ENCODE peak calls at places on chromosomes 1 and 21, in six cellular contexts. One of them, this sample, is unnamed.

GRCh38 chr1:66931548-66932124 is 6.8 kb downstream of the MIER1 start:
- DNase-seq in heart right ventricle: no peak
- DNase-seq in colonic mucosa: no peak
- DNase-seq in kidney: no peak
- DNase-seq in A549: no peak
- DNase-seq in ovary: no peak
- DNase-seq in this sample: no peak

GRCh38 chr1:1943834-1944570 is 24.9 kb upstream of the TMEM52 start:
- DNase-seq in colonic mucosa: peak
- DNase-seq in heart right ventricle: peak
- DNase-seq in A549: peak
- DNase-seq in ovary: peak
- DNase-seq in kidney: peak
- DNase-seq in this sample: peak

GRCh38 chr1:54919367-54920359 is 32.7 kb upstream of the DHCR24 start:
- DNase-seq in kidney: no peak
- DNase-seq in A549: no peak
- DNase-seq in heart right ventricle: peak
- DNase-seq in ovary: no peak
- DNase-seq in colonic mucosa: peak
- DNase-seq in this sample: no peak

GRCh38 chr1:200588698-200589097 is 31.9 kb downstream of the KIF14 start:
- DNase-seq in colonic mucosa: no peak
- DNase-seq in heart right ventricle: no peak
- DNase-seq in ovary: no peak
- DNase-seq in kidney: no peak
- DNase-seq in A549: no peak
- DNase-seq in this sample: no peak

GRCh38 chr1:234474375-234474774 is 4.6 kb downstream of the TARBP1 start:
- DNase-seq in ovary: no peak
- DNase-seq in A549: no peak
- DNase-seq in heart right ventricle: no peak
- DNase-seq in colonic mucosa: no peak
- DNase-seq in kidney: no peak
- DNase-seq in this sample: no peak

GRCh38 chr1:2130871-2131289 is 63.7 kb downstream of the FAAP20 start:
- DNase-seq in kidney: peak
- DNase-seq in heart right ventricle: no peak
- DNase-seq in ovary: no peak
- DNase-seq in A549: no peak
- DNase-seq in colonic mucosa: no peak
- DNase-seq in this sample: peak

GRCh38 chr1:202127061-202127460 is 4.3 kb downstream of the GPR37L1 start:
- DNase-seq in ovary: no peak
- DNase-seq in A549: no peak
- DNase-seq in kidney: no peak
- DNase-seq in heart right ventricle: no peak
- DNase-seq in colonic mucosa: no peak
- DNase-seq in this sample: no peak

GRCh38 chr1:197444754-197445153 is 176.7 kb downstream of the CRB1 start:
- DNase-seq in ovary: no peak
- DNase-seq in A549: no peak
- DNase-seq in kidney: no peak
- DNase-seq in heart right ventricle: no peak
- DNase-seq in colonic mucosa: no peak
- DNase-seq in this sample: no peak

GRCh38 chr1:42680921-42681683 is 1.1 kb upstream of the YBX1 start:
- DNase-seq in A549: no peak
- DNase-seq in heart right ventricle: no peak
- DNase-seq in kidney: no peak
- DNase-seq in colonic mucosa: peak
- DNase-seq in ovary: no peak
- DNase-seq in this sample: no peak

GRCh38 chr1:78880223-78880622 is 126.3 kb downstream of the ADGRL4 start:
- DNase-seq in kidney: no peak
- DNase-seq in heart right ventricle: no peak
- DNase-seq in A549: no peak
- DNase-seq in ovary: no peak
- DNase-seq in colonic mucosa: no peak
- DNase-seq in this sample: no peak

GRCh38 chr1:185734929-185735666 is 907 bp downstream of the HMCN1 start:
- DNase-seq in kidney: no peak
- DNase-seq in heart right ventricle: no peak
- DNase-seq in A549: no peak
- DNase-seq in colonic mucosa: no peak
- DNase-seq in ovary: no peak
- DNase-seq in this sample: no peak

GRCh38 chr1:54115520-54115919 is 37.3 kb downstream of the CDCP2 start:
- DNase-seq in kidney: no peak
- DNase-seq in colonic mucosa: no peak
- DNase-seq in A549: no peak
- DNase-seq in heart right ventricle: no peak
- DNase-seq in ovary: no peak
- DNase-seq in this sample: no peak

GRCh38 chr1:167083066-167083682 is 7.0 kb downstream of the GPA33 start:
- DNase-seq in kidney: no peak
- DNase-seq in heart right ventricle: peak
- DNase-seq in colonic mucosa: peak
- DNase-seq in ovary: no peak
- DNase-seq in A549: no peak
- DNase-seq in this sample: peak

GRCh38 chr1:171280596-171280995 is 32.3 kb downstream of the FMO1 start:
- DNase-seq in heart right ventricle: no peak
- DNase-seq in ovary: no peak
- DNase-seq in A549: no peak
- DNase-seq in kidney: no peak
- DNase-seq in colonic mucosa: no peak
- DNase-seq in this sample: no peak

DNA sequence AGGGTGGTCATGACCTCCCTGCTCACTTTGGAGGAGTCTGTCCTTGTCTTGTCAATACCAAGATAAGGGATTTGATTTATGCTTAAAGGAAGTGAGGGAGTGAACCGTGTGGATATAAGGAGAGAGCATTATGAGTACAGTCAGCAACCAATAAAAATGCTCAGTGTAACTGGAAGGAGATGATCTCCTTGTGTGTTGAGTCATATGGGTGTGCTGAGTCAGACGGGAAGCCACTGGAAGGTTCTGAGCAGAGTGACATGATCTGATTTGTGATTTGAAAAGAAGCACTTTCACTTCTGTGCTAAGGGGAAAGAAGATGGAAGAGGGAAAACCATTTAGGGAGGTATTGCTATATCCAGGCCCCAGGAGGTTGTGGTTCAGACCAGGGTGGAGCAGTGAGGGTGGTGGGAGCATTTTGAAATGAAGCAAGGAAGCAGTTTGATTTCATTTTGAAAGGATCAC is 2.5 kb upstream of the BCL10 start:
- DNase-seq in A549: peak
- DNase-seq in ovary: no peak
- DNase-seq in kidney: no peak
- DNase-seq in colonic mucosa: peak
- DNase-seq in heart right ventricle: no peak
- DNase-seq in this sample: no peak
- H3K27ac ChIP-seq in A549: peak
- H3K27ac ChIP-seq in ovary: peak
- H3K27ac ChIP-seq in kidney: no peak
- H3K27ac ChIP-seq in colonic mucosa: peak
- H3K27ac ChIP-seq in heart right ventricle: peak
- H3K27ac ChIP-seq in this sample: no peak

GRCh38 chr1:19433610-19433999 is 51.7 kb downstream of the CAPZB start:
- DNase-seq in kidney: no peak
- DNase-seq in heart right ventricle: no peak
- DNase-seq in ovary: no peak
- DNase-seq in A549: no peak
- DNase-seq in colonic mucosa: no peak
- DNase-seq in this sample: no peak
- H3K27ac ChIP-seq in kidney: no peak
- H3K27ac ChIP-seq in heart right ventricle: peak
- H3K27ac ChIP-seq in ovary: peak
- H3K27ac ChIP-seq in A549: no peak
- H3K27ac ChIP-seq in colonic mucosa: peak
- H3K27ac ChIP-seq in this sample: peak

DNA sequence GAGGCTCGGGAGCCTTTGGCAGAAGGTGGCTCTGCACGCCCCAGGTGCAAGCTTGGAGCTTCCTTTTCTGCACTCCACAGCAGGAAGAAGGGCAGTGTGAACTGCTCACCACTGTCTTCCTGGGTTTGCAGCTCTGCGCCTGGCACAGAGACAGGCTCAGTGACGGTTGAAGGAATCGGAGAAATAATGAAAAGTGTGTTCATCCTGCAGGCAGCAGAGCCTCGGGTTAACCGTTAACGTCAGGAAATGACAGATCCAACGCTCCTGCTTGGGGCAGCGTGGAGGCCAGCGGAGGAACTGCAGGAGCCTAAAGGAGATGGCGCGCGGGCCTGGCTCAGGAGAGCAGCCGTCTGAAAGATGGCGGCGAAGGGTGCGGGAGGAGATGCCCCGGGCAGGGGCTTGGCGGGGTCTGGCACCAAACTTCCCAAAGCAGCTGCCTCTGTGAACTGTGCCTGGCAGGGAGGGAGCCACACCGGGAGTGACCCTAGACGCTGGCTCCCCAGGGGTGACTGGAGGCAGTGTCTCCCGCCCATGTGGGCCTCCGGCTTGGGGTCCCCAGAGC is 10.9 kb upstream of the SAMD11 start:
- DNase-seq in ovary: no peak
- DNase-seq in colonic mucosa: no peak
- DNase-seq in kidney: peak
- DNase-seq in heart right ventricle: no peak
- DNase-seq in A549: peak
- DNase-seq in this sample: peak
- H3K27ac ChIP-seq in ovary: no peak
- H3K27ac ChIP-seq in colonic mucosa: no peak
- H3K27ac ChIP-seq in kidney: no peak
- H3K27ac ChIP-seq in heart right ventricle: no peak
- H3K27ac ChIP-seq in A549: peak
- H3K27ac ChIP-seq in this sample: no peak

DNA sequence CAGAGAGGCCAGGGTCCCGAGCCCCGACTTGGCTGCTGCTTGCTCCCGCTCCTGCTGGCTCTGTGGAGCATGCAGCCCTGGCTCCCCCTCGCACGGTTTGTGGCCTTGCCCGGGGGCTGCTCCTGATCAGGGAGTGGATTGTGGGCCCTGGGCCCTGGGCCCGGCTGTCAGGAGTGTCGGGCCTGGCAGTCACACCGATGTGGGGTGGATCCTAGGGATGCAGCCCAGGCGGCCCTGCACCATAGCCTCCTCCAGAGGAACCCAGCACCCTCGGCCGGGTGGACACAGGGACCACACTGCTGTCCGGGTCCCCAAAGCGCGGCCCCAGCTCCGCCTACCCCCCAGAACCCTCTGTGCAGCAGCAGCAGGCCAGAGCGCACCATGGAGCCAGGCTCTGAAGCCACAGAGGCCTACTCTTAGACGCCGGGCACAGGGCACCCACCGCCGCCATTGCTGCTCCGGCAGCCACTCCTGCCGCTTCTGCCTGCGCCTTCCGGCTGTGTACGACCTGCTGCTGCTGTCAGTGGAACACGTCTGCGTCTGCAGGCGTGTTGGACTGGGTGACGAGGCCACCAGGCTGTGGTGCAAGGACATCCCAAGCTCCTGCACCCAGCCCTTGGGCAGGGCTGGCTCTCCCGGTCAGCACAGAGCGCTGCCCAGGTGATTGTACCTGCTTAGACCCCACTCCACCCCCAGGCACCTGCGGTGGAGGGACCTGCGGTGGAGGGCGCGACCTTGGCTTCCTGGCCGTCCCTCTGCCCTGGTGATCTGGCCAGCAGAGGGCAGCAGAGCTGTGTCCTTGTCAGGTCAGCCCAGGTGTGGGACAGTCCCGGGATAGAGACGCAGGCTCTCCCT is 9.6 kb downstream of the SLX9 start:
- DNase-seq in kidney: peak
- DNase-seq in heart right ventricle: peak
- DNase-seq in ovary: peak
- DNase-seq in A549: peak
- DNase-seq in colonic mucosa: peak
- DNase-seq in this sample: peak
- H3K27ac ChIP-seq in kidney: no peak
- H3K27ac ChIP-seq in heart right ventricle: peak
- H3K27ac ChIP-seq in ovary: no peak
- H3K27ac ChIP-seq in A549: peak
- H3K27ac ChIP-seq in colonic mucosa: no peak
- H3K27ac ChIP-seq in this sample: peak

DNA sequence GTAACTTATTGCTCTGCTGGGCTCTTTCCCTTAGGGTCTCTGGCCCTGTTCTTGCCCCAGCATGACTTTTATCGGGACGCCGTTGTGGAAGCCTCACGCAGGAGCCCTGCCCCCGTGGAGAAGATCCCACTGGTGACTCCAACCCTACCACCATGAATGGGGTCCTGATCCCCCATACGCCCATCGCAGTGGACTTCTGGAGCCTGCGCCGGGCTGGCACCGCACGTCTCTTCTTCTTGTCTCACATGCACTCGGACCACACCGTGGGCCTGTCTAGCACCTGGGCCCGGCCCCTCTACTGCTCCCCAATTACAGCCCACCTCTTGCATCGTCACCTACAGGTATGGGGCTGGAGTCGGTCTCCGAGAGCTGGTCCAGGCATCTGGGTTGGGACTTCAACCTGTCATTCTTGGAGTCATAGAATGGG is 322 bp downstream of the DCLRE1B start:
- DNase-seq in ovary: no peak
- DNase-seq in heart right ventricle: no peak
- DNase-seq in kidney: peak
- DNase-seq in A549: no peak
- DNase-seq in colonic mucosa: no peak
- DNase-seq in this sample: no peak
- H3K27ac ChIP-seq in ovary: peak
- H3K27ac ChIP-seq in heart right ventricle: peak
- H3K27ac ChIP-seq in kidney: peak
- H3K27ac ChIP-seq in A549: peak
- H3K27ac ChIP-seq in colonic mucosa: peak
- H3K27ac ChIP-seq in this sample: peak

GRCh38 chr1:203478231-203478630 is 2.6 kb downstream of the PRELP start:
- DNase-seq in kidney: no peak
- DNase-seq in A549: no peak
- DNase-seq in colonic mucosa: no peak
- DNase-seq in heart right ventricle: no peak
- DNase-seq in ovary: no peak
- DNase-seq in this sample: no peak
- H3K27ac ChIP-seq in kidney: no peak
- H3K27ac ChIP-seq in A549: no peak
- H3K27ac ChIP-seq in colonic mucosa: peak
- H3K27ac ChIP-seq in heart right ventricle: peak
- H3K27ac ChIP-seq in ovary: peak
- H3K27ac ChIP-seq in this sample: no peak

GRCh38 chr21:41769106-41769505 is 2.3 kb upstream of the RIPK4 start:
- DNase-seq in heart right ventricle: no peak
- DNase-seq in A549: no peak
- DNase-seq in ovary: no peak
- DNase-seq in kidney: no peak
- DNase-seq in colonic mucosa: no peak
- DNase-seq in this sample: no peak

GRCh38 chr21:41768371-41769042 is 1.7 kb upstream of the RIPK4 start:
- DNase-seq in ovary: no peak
- DNase-seq in heart right ventricle: no peak
- DNase-seq in A549: no peak
- DNase-seq in colonic mucosa: peak
- DNase-seq in kidney: peak
- DNase-seq in this sample: no peak

GRCh38 chr21:41769933-41770332 is 3.1 kb upstream of the RIPK4 start:
- DNase-seq in ovary: no peak
- DNase-seq in A549: no peak
- DNase-seq in kidney: no peak
- DNase-seq in heart right ventricle: no peak
- DNase-seq in colonic mucosa: no peak
- DNase-seq in this sample: no peak

GRCh38 chr21:41770901-41771624 is 4.2 kb upstream of the RIPK4 start:
- DNase-seq in kidney: no peak
- DNase-seq in A549: no peak
- DNase-seq in ovary: no peak
- DNase-seq in heart right ventricle: no peak
- DNase-seq in colonic mucosa: no peak
- DNase-seq in this sample: no peak

GRCh38 chr21:41769521-41769920 is 2.7 kb upstream of the RIPK4 start:
- DNase-seq in kidney: no peak
- DNase-seq in colonic mucosa: no peak
- DNase-seq in ovary: no peak
- DNase-seq in A549: no peak
- DNase-seq in heart right ventricle: no peak
- DNase-seq in this sample: no peak
- H3K27ac ChIP-seq in kidney: peak
- H3K27ac ChIP-seq in colonic mucosa: peak
- H3K27ac ChIP-seq in ovary: no peak
- H3K27ac ChIP-seq in A549: peak
- H3K27ac ChIP-seq in heart right ventricle: no peak
- H3K27ac ChIP-seq in this sample: no peak